ENCODE peak calls at places on chromosome 1, in ten cellular contexts. T is astrocyte of the cerebellum; O is amniotic stem cell; P is fibroblast of lung; U is activated CD4-positive, alpha-beta T cell treated with anti-CD3 and anti-CD28 coated beads for 48 hours; S is mucosa of descending colon; H is activated T-cell treated with anti-CD3 and anti-CD28 coated beads, Interleukin-2, amount 50 U/mL, for 4 hours; R is brain microvascular endothelial cell; K is HEK293T; C is NCI-H1694 treated with DMSO at 0.1 percent for 48 hours. B is an unnamed sample.

GRCh38 chr1:42937141-42937696 is 21.4 kb downstream of the SLC2A1 start:
- DNase-seq in O (no peak), C (no peak), H (no peak), K (no peak), P (peak; percentile 74), U (peak; percentile 35), T (no peak), S (peak; percentile 14), R (peak; percentile 38), B (peak; percentile 92)

GRCh38 chr1:207903767-207904166 is 7.2 kb downstream of the CD34 start:
- DNase-seq in R (no peak), C (no peak), H (no peak), S (no peak), P (peak; percentile 32), U (no peak), K (no peak), T (no peak), O (no peak), B (no peak)

GRCh38 chr1:5731110-5731423 is 261.2 kb downstream of the NPHP4 start:
- DNase-seq in T (no peak), O (no peak), S (peak; percentile 4), U (no peak), R (no peak), H (no peak), C (no peak), P (no peak), K (no peak), B (no peak)

GRCh38 chr1:160954158-160955104 is at the start of gene ITLN2:
- DNase-seq in S (peak; percentile 58), C (peak; percentile 34), U (peak; percentile 59), T (no peak), K (peak; percentile 71), R (no peak), O (no peak), P (no peak), H (peak; percentile 24), B (peak; percentile 59)

GRCh38 chr1:39406533-39407478 is 84.6 kb upstream of the BMP8A start:
- DNase-seq in C (no peak), S (no peak), R (peak; percentile 51), K (no peak), U (no peak), H (no peak), O (peak; percentile 65), P (peak; percentile 51), T (peak; percentile 73), B (no peak)

GRCh38 chr1:236568285-236568894 is 35.9 kb downstream of the HEATR1 start:
- DNase-seq in O (no peak), P (peak; percentile 92), H (no peak), S (no peak), T (no peak), C (no peak), R (no peak), U (no peak), K (no peak), B (no peak)

GRCh38 chr1:199550384-199551067 is 477.0 kb upstream of the NR5A2 start:
- DNase-seq in S (no peak), R (peak; percentile 28), T (peak; percentile 44), K (no peak), H (no peak), C (no peak), P (peak; percentile 71), U (no peak), O (no peak), B (peak; percentile 15)

GRCh38 chr1:228072658-228073043 is 9.9 kb upstream of the ARF1 start:
- DNase-seq in T (no peak), P (no peak), C (no peak), S (no peak), H (no peak), K (no peak), R (no peak), U (no peak), O (no peak), B (no peak)

GRCh38 chr1:98406346-98407088 is 255.0 kb upstream of the SNX7 start:
- DNase-seq in C (no peak), S (no peak), K (no peak), R (no peak), T (no peak), O (no peak), H (no peak), U (no peak), P (no peak), B (no peak)

GRCh38 chr1:195899762-195900352 is 708.4 kb downstream of the KCNT2 start:
- DNase-seq in K (no peak), O (peak; percentile 57), H (no peak), R (peak; percentile 7), P (peak; percentile 36), S (no peak), U (no peak), C (no peak), T (no peak), B (no peak)

GRCh38 chr1:177975588-177976495 is 6.0 kb upstream of the SEC16B start:
- DNase-seq in C (no peak), R (peak; percentile 58), P (peak; percentile 53), K (no peak), O (peak; percentile 2), S (no peak), T (no peak), U (no peak), H (no peak), B (peak; percentile 18)

GRCh38 chr1:61851849-61852692 is 109.8 kb downstream of the PATJ start:
- DNase-seq in S (no peak), P (peak; percentile 86), H (no peak), K (peak; percentile 64), R (peak; percentile 50), U (no peak), T (peak; percentile 80), O (peak; percentile 56), C (peak; percentile 82), B (peak; percentile 59)

GRCh38 chr1:210438928-210439841 is 110.5 kb downstream of the HHAT start:
- DNase-seq in O (peak; percentile 49), S (no peak), K (no peak), H (no peak), U (no peak), T (peak; percentile 85), R (peak; percentile 95), P (peak; percentile 49), C (no peak), B (peak; percentile 82)

GRCh38 chr1:213374369-213374768 is 323.3 kb downstream of the RPS6KC1 start:
- DNase-seq in R (peak; percentile 36), U (peak; percentile 81), C (peak; percentile 66), T (peak; percentile 23), H (peak; percentile 40), O (peak; percentile 11), S (peak; percentile 74), P (peak; percentile 50), K (peak; percentile 81), B (peak; percentile 23)

GRCh38 chr1:181482001-181482430 is 1.3 kb upstream of the CACNA1E start:
- DNase-seq in H (no peak), C (no peak), T (no peak), U (no peak), S (no peak), O (no peak), K (no peak), P (no peak), R (no peak), B (no peak)

GRCh38 chr1:117231748-117232373 is 21.1 kb upstream of the VTCN1 start:
- DNase-seq in O (no peak), H (no peak), P (no peak), U (no peak), T (no peak), R (no peak), C (no peak), K (no peak), S (peak; percentile 32), B (no peak)

GRCh38 chr1:1617925-1618324 is 2.6 kb downstream of the MIB2 start:
- DNase-seq in H (no peak), K (no peak), S (no peak), U (no peak), R (no peak), C (no peak), O (no peak), P (no peak), T (no peak), B (no peak)

GRCh38 chr1:78678324-78678723 is 28.7 kb downstream of the IFI44 start:
- DNase-seq in T (no peak), H (no peak), U (no peak), R (no peak), C (no peak), O (no peak), P (peak; percentile 11), S (no peak), K (no peak), B (no peak)

GRCh38 chr1:168767885-168768584 is 39.0 kb upstream of the DPT start:
- DNase-seq in C (no peak), O (no peak), K (no peak), R (peak; percentile 0), P (peak; percentile 72), T (peak; percentile 63), S (no peak), H (no peak), U (no peak), B (no peak)

GRCh38 chr1:18922319-18922726 is 20.0 kb upstream of the ALDH4A1 start:
- DNase-seq in K (peak; percentile 67), U (no peak), S (peak; percentile 55), H (no peak), P (peak; percentile 91), T (peak; percentile 59), R (peak; percentile 78), C (peak; percentile 28), O (peak; percentile 62), B (peak; percentile 88)

GRCh38 chr1:197170538-197170937 is 24.1 kb upstream of the ASPM start:
- DNase-seq in R (no peak), H (no peak), T (no peak), U (no peak), O (no peak), S (no peak), P (no peak), K (no peak), C (no peak), B (no peak)

GRCh38 chr1:109113787-109114568 is at the start of gene ELAPOR1:
- DNase-seq in T (no peak), P (no peak), O (no peak), H (peak; percentile 90), K (no peak), S (peak; percentile 82), U (peak; percentile 78), R (no peak), C (no peak), B (no peak)

GRCh38 chr1:37612186-37612585 is 16.4 kb upstream of the GNL2 start:
- DNase-seq in P (no peak), S (no peak), H (no peak), R (no peak), T (no peak), C (no peak), K (no peak), U (no peak), O (no peak), B (no peak)

GRCh38 chr1:93620169-93620840 is 61.3 kb downstream of the BCAR3 start:
- DNase-seq in P (no peak), C (no peak), R (no peak), K (no peak), T (no peak), S (no peak), U (no peak), H (no peak), O (no peak), B (no peak)

GRCh38 chr1:181152892-181153633 is 64.6 kb downstream of the IER5 start:
- DNase-seq in H (no peak), P (peak; percentile 94), T (peak; percentile 52), R (peak; percentile 92), S (peak; percentile 55), C (no peak), K (peak; percentile 56), U (no peak), O (no peak), B (peak; percentile 46)

GRCh38 chr1:29851666-29852065 is 615.3 kb downstream of the PTPRU start:
- DNase-seq in T (no peak), K (no peak), O (no peak), P (no peak), C (no peak), S (no peak), H (no peak), U (no peak), R (no peak), B (no peak)

GRCh38 chr1:234572966-234573365 is 37.0 kb downstream of the IRF2BP2 start:
- DNase-seq in C (no peak), S (no peak), H (no peak), U (no peak), P (no peak), R (no peak), O (no peak), T (no peak), K (no peak), B (no peak)

GRCh38 chr1:92858564-92859399 is 26.9 kb downstream of the RPL5 start:
- DNase-seq in H (peak; percentile 33), R (peak; percentile 79), U (peak; percentile 57), C (peak; percentile 92), O (peak; percentile 91), S (no peak), T (peak; percentile 74), K (peak; percentile 73), P (peak; percentile 91), B (peak; percentile 69)